ENCODE peak calls at places on chromosomes 1 and 21, in four cellular contexts. C is Peyer's patch, F is PC-3, Z is astrocyte. J is an unnamed sample. For H3K36me3 and H3K4me1, the result is how much of the 10 kb centered on the place peaks cover.

GRCh38 chr1:232634086-232634485 is 4.2 kb upstream of the SIPA1L2 start:
- DNase-seq in C (peak), F (no peak), Z (no peak), J (no peak)

GRCh38 chr1:64745181-64745985 is 508 bp downstream of the RAVER2 start:
- DNase-seq in C (peak), F (peak), Z (peak), J (peak)

GRCh38 chr1:197904126-197904787 is 1.8 kb downstream of the C1orf53 start:
- DNase-seq in C (no peak), F (no peak), Z (no peak), J (no peak)

GRCh38 chr1:180169641-180170155 is 15.0 kb downstream of the QSOX1 start:
- DNase-seq in C (peak), F (no peak), Z (no peak), J (no peak)

GRCh38 chr1:30812093-30812492 is 54.5 kb upstream of the LAPTM5 start:
- DNase-seq in C (no peak), F (no peak), Z (no peak), J (no peak)

GRCh38 chr1:64505232-64505943 is 35.5 kb downstream of the CACHD1 start:
- DNase-seq in C (peak), F (no peak), Z (no peak), J (no peak)

GRCh38 chr1:167518331-167518700 is at the start of gene CD247:
- DNase-seq in C (no peak), F (no peak), Z (no peak), J (peak)

GRCh38 chr1:12006167-12006921 is 13.0 kb upstream of the MIIP start:
- DNase-seq in C (no peak), F (no peak), Z (no peak), J (no peak)

GRCh38 chr1:174074757-174075156 is 52.6 kb upstream of the RC3H1 start:
- DNase-seq in C (no peak), F (peak), Z (peak), J (no peak)

GRCh38 chr1:167489581-167490340 is 28.6 kb downstream of the CD247 start:
- DNase-seq in C (no peak), F (no peak), Z (no peak), J (peak)

GRCh38 chr21:29025328-29025713 is 853 bp downstream of the USP16 start:
- DNase-seq in C (no peak), F (peak), Z (peak), J (no peak)

GRCh38 chr1:29478879-29479278 is 242.6 kb downstream of the PTPRU start:
- DNase-seq in C (no peak), F (no peak), Z (no peak), J (no peak)

GRCh38 chr1:235246022-235246948 is 81.7 kb downstream of the ARID4B start:
- DNase-seq in C (no peak), F (peak), Z (peak), J (no peak)

GRCh38 chr1:24005163-24005562 is 25.0 kb upstream of the SRSF10 start:
- DNase-seq in C (no peak), F (no peak), Z (no peak), J (no peak)

GRCh38 chr1:156768610-156769295 is 1.4 kb downstream of the PRCC start:
- DNase-seq in C (no peak), F (no peak), Z (no peak), J (no peak)
- H3K4me3 ChIP-seq in C (peak), F (peak), Z (peak), J (peak)

GRCh38 chr1:215584389-215584788 is 17.3 kb downstream of the KCTD3 start:
- DNase-seq in C (no peak), F (no peak), Z (no peak), J (no peak)
- H3K36me3 ChIP-seq in C (under half), F (under half), Z (under half), J (under half)

DNA sequence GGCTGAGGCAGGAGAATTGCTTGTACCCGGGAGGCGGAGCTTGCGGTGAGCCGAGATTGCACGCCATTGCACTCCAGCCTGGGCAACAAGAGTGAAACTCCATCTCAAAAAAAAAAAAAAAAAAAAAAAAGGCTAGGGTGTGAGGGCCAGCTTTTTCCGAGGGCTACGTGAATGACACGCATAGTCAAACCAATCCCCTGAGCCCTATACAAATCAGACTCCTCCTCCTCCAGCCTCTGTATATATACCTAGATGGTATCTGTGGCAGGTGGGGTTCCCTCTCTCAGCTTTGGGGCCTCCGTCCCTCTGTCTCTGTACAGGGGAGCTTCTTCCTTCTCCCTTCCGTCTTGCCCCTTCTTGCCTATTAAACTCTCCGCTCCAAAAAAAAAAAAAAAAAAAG is 6.7 kb downstream of the S100A16 start:
- DNase-seq in C (no peak), F (no peak), Z (no peak), J (no peak)
- H3K4me1 ChIP-seq in C (under half), F (under half), Z (under half), J (under half)

GRCh38 chr1:109531205-109531779 is 8.4 kb upstream of the GPR61 start:
- DNase-seq in C (no peak), F (no peak), Z (no peak), J (no peak)

GRCh38 chr1:109530457-109531204 is 9.0 kb upstream of the GPR61 start:
- DNase-seq in C (no peak), F (no peak), Z (no peak), J (no peak)

GRCh38 chr1:109534307-109534858 is 5.3 kb upstream of the GPR61 start:
- DNase-seq in C (no peak), F (no peak), Z (no peak), J (no peak)

GRCh38 chr1:109531826-109532364 is 7.8 kb upstream of the GPR61 start:
- DNase-seq in C (no peak), F (no peak), Z (no peak), J (no peak)

GRCh38 chr1:109532365-109533136 is 7.1 kb upstream of the GPR61 start:
- DNase-seq in C (peak), F (peak), Z (peak), J (peak)
- H3K4me3 ChIP-seq in C (peak), F (no peak), Z (peak), J (peak)

DNA sequence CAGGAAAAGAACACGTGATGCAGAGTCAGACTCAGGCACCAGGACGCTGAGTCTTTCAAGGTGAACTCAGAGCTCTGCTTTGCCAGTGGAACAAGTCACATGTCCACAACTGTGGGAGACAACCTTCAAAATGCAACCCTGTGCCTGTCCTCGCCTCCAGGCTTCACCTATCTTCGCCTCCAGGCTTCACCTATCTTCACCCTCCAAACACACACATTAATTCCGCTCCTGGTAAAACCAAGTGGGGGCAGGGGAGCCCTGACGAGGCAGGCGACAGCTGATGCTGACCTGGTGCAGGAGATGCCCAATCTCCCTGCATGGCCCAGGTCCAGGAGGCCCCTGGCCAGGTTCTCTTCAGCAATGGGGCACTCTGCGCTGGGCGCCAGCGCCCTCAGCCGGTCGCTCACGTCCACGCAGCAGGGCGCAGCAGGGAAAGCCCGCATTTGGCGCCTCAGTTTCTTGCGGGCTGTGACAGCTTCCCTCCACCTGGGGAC is 28.0 kb upstream of the LSS start:
- DNase-seq in C (no peak), F (no peak), Z (no peak), J (no peak)
- H3K36me3 ChIP-seq in C (under half), F (half or more), Z (half or more), J (half or more)

GRCh38 chr1:116026626-116027025 is 50.3 kb downstream of the SLC22A15 start:
- DNase-seq in C (no peak), F (no peak), Z (no peak), J (no peak)
- H3K4me1 ChIP-seq in C (under half), F (under half), Z (under half), J (under half)

GRCh38 chr1:108896160-108897150 is 19.7 kb downstream of the GPSM2 start:
- DNase-seq in C (no peak), F (no peak), Z (no peak), J (no peak)

GRCh38 chr1:108893141-108893530 is 16.4 kb downstream of the GPSM2 start:
- DNase-seq in C (no peak), F (peak), Z (no peak), J (no peak)

GRCh38 chr1:108901106-108901505 is 24.3 kb downstream of the GPSM2 start:
- DNase-seq in C (no peak), F (peak), Z (no peak), J (no peak)

GRCh38 chr1:108892356-108893140 is 15.8 kb downstream of the GPSM2 start:
- DNase-seq in C (no peak), F (peak), Z (peak), J (no peak)

DNA sequence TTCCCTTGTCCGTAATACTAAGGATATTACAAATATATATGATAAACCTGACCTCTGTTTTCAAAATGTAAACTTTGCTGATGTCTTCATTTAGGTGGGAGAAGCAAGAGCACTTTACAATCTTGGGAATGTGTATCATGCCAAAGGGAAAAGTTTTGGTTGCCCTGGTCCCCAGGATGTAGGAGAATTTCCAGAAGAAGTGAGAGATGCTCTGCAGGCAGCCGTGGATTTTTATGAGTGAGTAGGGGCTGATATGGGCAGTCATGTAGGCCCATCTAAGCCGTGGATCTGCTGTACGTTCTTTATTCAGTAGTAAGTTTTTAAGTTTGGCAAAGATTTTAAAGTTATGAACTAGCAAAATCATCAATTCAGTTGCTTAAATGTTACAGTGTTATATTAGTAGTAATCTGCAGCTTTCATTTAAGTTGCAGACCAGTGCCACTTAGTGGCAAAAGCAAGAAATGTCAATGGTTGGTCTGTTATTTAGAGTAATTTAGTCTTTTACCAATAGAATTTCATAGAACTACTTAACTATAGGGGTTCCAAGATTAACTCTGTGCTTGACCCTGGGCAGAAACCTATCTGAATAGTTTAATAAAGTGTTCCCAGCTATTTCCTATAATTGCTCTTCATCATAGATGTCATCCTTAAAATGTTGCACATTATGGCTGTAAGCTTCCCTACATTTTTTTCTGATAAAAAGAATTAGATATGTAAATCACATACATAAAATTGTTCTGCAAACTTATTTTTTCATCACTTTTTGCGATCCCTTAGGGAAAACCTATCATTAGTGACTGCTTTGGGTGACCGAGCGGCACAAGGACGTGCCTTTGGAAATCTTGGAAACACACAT is 21.3 kb downstream of the GPSM2 start:
- DNase-seq in C (no peak), F (peak), Z (peak), J (no peak)
- H3K4me3 ChIP-seq in C (no peak), F (no peak), Z (no peak), J (no peak)

GRCh38 chr1:115682792-115683191 is 41.0 kb downstream of the VANGL1 start:
- DNase-seq in C (no peak), F (no peak), Z (no peak), J (no peak)
- H3K36me3 ChIP-seq in C (under half), F (under half), Z (under half), J (under half)

GRCh38 chr1:183586455-183586854 is 3.8 kb downstream of the NCF2 start:
- DNase-seq in C (no peak), F (no peak), Z (no peak), J (no peak)

GRCh38 chr1:183582021-183582746 is 8.1 kb downstream of the NCF2 start:
- DNase-seq in C (no peak), F (no peak), Z (no peak), J (no peak)

GRCh38 chr1:183585038-183585437 is 5.2 kb downstream of the NCF2 start:
- DNase-seq in C (no peak), F (peak), Z (no peak), J (no peak)

GRCh38 chr1:183584155-183584554 is 6.1 kb downstream of the NCF2 start:
- DNase-seq in C (no peak), F (no peak), Z (no peak), J (no peak)

DNA sequence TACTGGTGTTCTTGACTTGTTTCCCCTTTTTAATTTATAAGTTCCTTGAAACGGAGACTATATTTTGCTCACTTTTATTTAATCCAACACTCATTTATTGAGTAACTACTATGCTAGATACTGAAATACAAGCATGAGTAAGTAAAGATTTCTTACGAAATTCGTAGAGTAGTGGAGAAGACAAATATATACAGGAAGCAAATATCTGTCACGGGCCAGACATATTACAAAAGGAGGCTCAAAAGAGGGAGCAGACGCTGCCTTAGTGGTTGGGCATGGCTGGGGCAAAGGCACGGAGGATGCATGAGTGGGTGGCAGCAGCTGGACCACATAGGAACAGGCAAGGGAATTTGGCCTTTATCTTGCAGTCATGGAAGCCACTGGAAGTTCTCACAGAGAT is 6.8 kb downstream of the NCF2 start:
- DNase-seq in C (no peak), F (no peak), Z (no peak), J (no peak)
- H3K4me1 ChIP-seq in C (under half), F (under half), Z (under half), J (under half)

DNA sequence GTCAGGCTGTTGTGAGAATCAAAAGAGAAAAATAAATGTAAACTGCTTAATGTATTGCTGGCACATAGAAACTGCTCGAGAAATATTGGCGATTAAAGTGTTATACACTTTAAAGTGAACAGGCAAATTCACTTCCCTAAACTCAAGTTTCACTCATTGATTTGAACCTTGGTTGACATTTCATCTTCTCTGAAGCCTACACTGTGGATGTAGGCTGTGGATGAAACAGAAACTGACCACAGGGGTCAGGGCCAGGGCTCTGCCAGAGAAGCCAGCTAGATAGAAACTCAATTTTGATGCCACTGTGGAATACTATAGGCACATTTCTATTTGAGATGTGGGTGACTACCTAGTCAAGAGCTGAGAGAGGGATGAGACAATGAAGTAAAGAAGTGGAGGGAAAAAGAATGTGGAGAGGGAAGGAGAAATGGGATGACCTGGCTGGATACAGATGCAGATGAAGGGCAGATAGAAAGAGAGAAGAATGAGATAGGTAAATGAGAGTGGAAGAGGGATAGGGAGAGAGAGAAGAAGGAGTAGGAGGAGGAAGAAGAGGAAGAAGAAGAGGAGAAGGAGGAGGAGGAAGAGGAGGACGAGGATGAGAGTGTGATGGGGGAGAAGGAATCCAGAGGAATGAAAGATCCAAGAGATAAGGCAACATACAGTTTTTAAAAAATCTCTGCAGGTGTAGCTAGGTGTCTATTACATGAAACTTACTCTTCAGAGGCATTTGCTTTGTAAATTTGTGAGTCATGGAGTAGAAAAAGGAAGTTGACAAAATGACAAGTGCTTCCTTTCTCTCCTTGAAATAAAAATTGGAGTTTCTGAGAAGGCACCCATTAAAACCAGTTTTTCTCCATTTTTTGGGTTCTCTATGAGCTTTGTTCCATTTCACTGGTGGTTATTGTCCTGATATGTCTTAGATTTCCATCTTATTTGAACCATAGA is 17.4 kb upstream of the CD1D start:
- DNase-seq in C (no peak), F (no peak), Z (no peak), J (no peak)
- H3K4me3 ChIP-seq in C (no peak), F (no peak), Z (no peak), J (no peak)

J was measured in effector memory CD4-positive, alpha-beta T cell.